ENCODE peak calls at places on chromosomes 2 and 18, in nine cellular contexts. G, C, T, B, W, H, E, N and M are unnamed samples.

GRCh38 chr2:8847400-8847799 is 10.0 kb upstream of the KIDINS220 start:
- DNase-seq in G (no peak), C (no peak), T (no peak), B (no peak), W (no peak), H (no peak), E (peak; percentile 36), N (no peak), M (no peak)

GRCh38 chr2:88585969-88586368 is 41.3 kb downstream of the EIF2AK3 start:
- DNase-seq in G (no peak), C (no peak), T (no peak), B (no peak), W (no peak), H (no peak), E (no peak), N (no peak), M (no peak)

GRCh38 chr2:142682528-142682927 is 194.9 kb upstream of the KYNU start:
- DNase-seq in G (no peak), C (no peak), T (no peak), B (peak; percentile 54), W (peak; percentile 11), H (no peak), E (peak; percentile 23), N (peak; percentile 18), M (peak; percentile 32)

GRCh38 chr2:101307503-101307902 is 998 bp downstream of the RNF149 start:
- DNase-seq in G (no peak), C (no peak), T (no peak), B (peak; percentile 26), W (no peak), H (no peak), E (no peak), N (no peak), M (no peak)

GRCh38 chr2:147399011-147399410 is 445.8 kb upstream of the ACVR2A start:
- DNase-seq in G (no peak), C (no peak), T (no peak), B (no peak), W (no peak), H (no peak), E (no peak), N (no peak), M (peak; percentile 53)

GRCh38 chr18:48003426-48004349 is 73.2 kb upstream of the SMAD2 start:
- DNase-seq in G (no peak), C (peak; percentile 70), T (no peak), B (peak; percentile 52), W (peak; percentile 68), H (peak; percentile 25), E (peak; percentile 81), N (peak; percentile 22), M (no peak)

GRCh38 chr2:12177052-12177994 is 430.9 kb downstream of the LPIN1 start:
- DNase-seq in G (no peak), C (peak; percentile 24), T (no peak), B (peak; percentile 72), W (peak; percentile 77), H (peak; percentile 35), E (peak; percentile 88), N (peak; percentile 84), M (peak; percentile 85)

GRCh38 chr18:23259701-23260661 is 124.7 kb downstream of the CABLES1 start:
- DNase-seq in G (no peak), C (no peak), T (peak; percentile 99), B (peak; percentile 82), W (peak; percentile 85), H (peak; percentile 75), E (peak; percentile 96), N (peak; percentile 75), M (peak; percentile 80)

GRCh38 chr2:136010126-136010525 is 24.7 kb upstream of the DARS1 start:
- DNase-seq in G (no peak), C (no peak), T (no peak), B (peak; percentile 73), W (peak; percentile 54), H (no peak), E (peak; percentile 58), N (peak; percentile 55), M (peak; percentile 33)

GRCh38 chr2:198863655-198864054 is 594.1 kb downstream of the SATB2 start:
- DNase-seq in G (no peak), C (no peak), T (no peak), B (no peak), W (no peak), H (no peak), E (no peak), N (no peak), M (peak; percentile 14)

GRCh38 chr2:74548919-74549684 is 4.6 kb downstream of the LOXL3 start:
- DNase-seq in G (no peak), C (peak; percentile 74), T (no peak), B (peak; percentile 50), W (peak; percentile 78), H (peak; percentile 37), E (no peak), N (peak; percentile 14), M (peak; percentile 47)

GRCh38 chr2:114534051-114534727 is 91.7 kb downstream of the DPP10 start:
- DNase-seq in G (no peak), C (no peak), T (no peak), B (no peak), W (no peak), H (no peak), E (no peak), N (no peak), M (no peak)

GRCh38 chr2:223873672-223874071 is 36.3 kb upstream of the AP1S3 start:
- DNase-seq in G (no peak), C (no peak), T (no peak), B (no peak), W (no peak), H (no peak), E (no peak), N (no peak), M (no peak)

GRCh38 chr2:105919826-105920225 is 175.1 kb downstream of the NCK2 start:
- DNase-seq in G (no peak), C (peak; percentile 11), T (peak; percentile 27), B (peak; percentile 95), W (peak; percentile 34), H (no peak), E (peak; percentile 21), N (peak; percentile 63), M (peak; percentile 38)

GRCh38 chr2:31504305-31504704 is 76.4 kb downstream of the SRD5A2 start:
- DNase-seq in G (no peak), C (no peak), T (no peak), B (no peak), W (no peak), H (no peak), E (no peak), N (no peak), M (no peak)

GRCh38 chr2:121596221-121597080 is 52.8 kb downstream of the CLASP1 start:
- DNase-seq in G (no peak), C (peak; percentile 61), T (peak; percentile 19), B (peak; percentile 76), W (peak; percentile 53), H (peak; percentile 14), E (peak; percentile 53), N (peak; percentile 43), M (peak; percentile 64)

GRCh38 chr2:173568054-173568453 is 213.4 kb downstream of the CDCA7 start:
- DNase-seq in G (no peak), C (no peak), T (no peak), B (peak; percentile 33), W (peak; percentile 32), H (no peak), E (peak; percentile 28), N (peak; percentile 21), M (no peak)

GRCh38 chr2:66432801-66433694 is 1.9 kb upstream of the MEIS1 start:
- DNase-seq in G (peak; percentile 94), C (peak; percentile 41), T (peak; percentile 91), B (peak; percentile 98), W (peak; percentile 98), H (peak; percentile 93), E (peak; percentile 88), N (peak; percentile 78), M (peak; percentile 94)

GRCh38 chr2:71727562-71727961 is 274.2 kb downstream of the DYSF start:
- DNase-seq in G (no peak), C (no peak), T (no peak), B (no peak), W (no peak), H (no peak), E (no peak), N (no peak), M (no peak)

GRCh38 chr2:239113592-239113991 is 265.7 kb downstream of the TWIST2 start:
- DNase-seq in G (no peak), C (no peak), T (no peak), B (no peak), W (no peak), H (no peak), E (no peak), N (no peak), M (no peak)

GRCh38 chr2:45892236-45892701 is 240.8 kb downstream of the PRKCE start:
- DNase-seq in G (no peak), C (no peak), T (no peak), B (no peak), W (peak; percentile 23), H (no peak), E (no peak), N (no peak), M (no peak)

GRCh38 chr2:33083671-33084387 is 137.1 kb downstream of the LTBP1 start:
- DNase-seq in G (no peak), C (no peak), T (no peak), B (no peak), W (no peak), H (no peak), E (no peak), N (no peak), M (no peak)

GRCh38 chr2:119338826-119339561 is 27.6 kb downstream of the C2orf76 start:
- DNase-seq in G (no peak), C (no peak), T (no peak), B (no peak), W (no peak), H (peak; percentile 39), E (no peak), N (no peak), M (no peak)

GRCh38 chr18:74682141-74682997 is 84.7 kb downstream of the ZNF407 start:
- DNase-seq in G (peak; percentile 0), C (no peak), T (no peak), B (peak; percentile 12), W (peak; percentile 77), H (no peak), E (no peak), N (no peak), M (peak; percentile 11)

GRCh38 chr2:150876201-150877085 is 385.2 kb downstream of the RBM43 start:
- DNase-seq in G (no peak), C (no peak), T (no peak), B (peak; percentile 73), W (no peak), H (no peak), E (no peak), N (no peak), M (peak; percentile 60)

GRCh38 chr2:162403884-162404283 is 60.0 kb downstream of the GCA start:
- DNase-seq in G (no peak), C (no peak), T (peak; percentile 43), B (peak; percentile 44), W (peak; percentile 86), H (no peak), E (peak; percentile 81), N (peak; percentile 52), M (peak; percentile 48)

GRCh38 chr18:63367241-63367953 is 391 bp upstream of the KDSR start:
- DNase-seq in G (peak; percentile 93), C (peak; percentile 94), T (peak; percentile 96), B (peak; percentile 99), W (peak; percentile 100), H (peak; percentile 96), E (peak; percentile 88), N (peak; percentile 96), M (peak; percentile 99)